ENCODE peak calls at places on chromosomes 6 and 20, in seven cellular contexts. One of them, this sample, is unnamed. For H3K27me3, the result is how much of the 10 kb centered on the place peaks cover.

GRCh38 chr6:135851442-135852271 is at the start of gene PDE7B:
- DNase-seq in ovary: peak
- DNase-seq in AG04450: peak
- DNase-seq in Panc1: no peak
- DNase-seq in psoas muscle: peak
- DNase-seq in mesendoderm: peak
- DNase-seq in mammary epithelial cell: peak
- DNase-seq in this sample: peak

GRCh38 chr20:14446446-14446845 is 109.0 kb upstream of the FLRT3 start:
- DNase-seq in AG04450: no peak
- DNase-seq in ovary: no peak
- DNase-seq in mammary epithelial cell: no peak
- DNase-seq in psoas muscle: no peak
- DNase-seq in mesendoderm: no peak
- DNase-seq in Panc1: no peak
- DNase-seq in this sample: no peak

GRCh38 chr6:128335963-128336362 is 184.4 kb downstream of the PTPRK start:
- DNase-seq in mammary epithelial cell: no peak
- DNase-seq in AG04450: no peak
- DNase-seq in psoas muscle: no peak
- DNase-seq in Panc1: no peak
- DNase-seq in mesendoderm: no peak
- DNase-seq in ovary: no peak
- DNase-seq in this sample: no peak

GRCh38 chr6:138546733-138547185 is 47.5 kb upstream of the NHSL1 start:
- DNase-seq in ovary: no peak
- DNase-seq in AG04450: no peak
- DNase-seq in psoas muscle: no peak
- DNase-seq in mammary epithelial cell: peak
- DNase-seq in Panc1: no peak
- DNase-seq in mesendoderm: peak
- DNase-seq in this sample: no peak

GRCh38 chr20:49318430-49319203 is 40.8 kb upstream of the ZNFX1 start:
- DNase-seq in AG04450: no peak
- DNase-seq in mesendoderm: peak
- DNase-seq in mammary epithelial cell: no peak
- DNase-seq in Panc1: no peak
- DNase-seq in psoas muscle: no peak
- DNase-seq in ovary: no peak
- DNase-seq in this sample: no peak

GRCh38 chr20:24470782-24471582 is 1.6 kb downstream of the SYNDIG1 start:
- DNase-seq in mammary epithelial cell: peak
- DNase-seq in AG04450: no peak
- DNase-seq in mesendoderm: peak
- DNase-seq in ovary: no peak
- DNase-seq in psoas muscle: no peak
- DNase-seq in Panc1: no peak
- DNase-seq in this sample: no peak

GRCh38 chr6:158654498-158654897 is 4.6 kb downstream of the SYTL3 start:
- DNase-seq in psoas muscle: peak
- DNase-seq in mesendoderm: no peak
- DNase-seq in mammary epithelial cell: peak
- DNase-seq in Panc1: no peak
- DNase-seq in AG04450: no peak
- DNase-seq in ovary: peak
- DNase-seq in this sample: peak

GRCh38 chr6:29016559-29017427 is 11.7 kb upstream of the ZNF311 start:
- DNase-seq in ovary: peak
- DNase-seq in mammary epithelial cell: peak
- DNase-seq in Panc1: peak
- DNase-seq in psoas muscle: peak
- DNase-seq in AG04450: peak
- DNase-seq in mesendoderm: peak
- DNase-seq in this sample: peak

DNA sequence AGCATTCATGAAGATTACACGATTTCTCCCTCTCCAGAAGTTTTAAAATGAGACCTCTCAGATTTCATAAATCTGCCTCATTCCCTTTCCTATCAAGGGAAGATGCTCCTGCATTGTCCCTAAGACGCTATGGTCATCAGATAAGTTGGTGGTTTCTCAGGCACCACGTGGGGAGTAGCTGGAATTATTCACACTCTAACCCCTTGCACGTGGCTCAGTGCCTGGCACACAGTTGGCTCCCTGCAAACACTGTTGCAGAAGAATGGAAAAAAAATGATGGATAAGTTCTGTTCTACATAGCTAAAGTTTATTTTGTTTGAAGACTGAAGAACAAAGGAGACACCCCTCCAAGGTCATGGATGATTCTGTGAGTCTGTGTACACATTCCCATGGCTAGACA is 610.2 kb downstream of the UTRN start:
- DNase-seq in ovary: no peak
- DNase-seq in mammary epithelial cell: no peak
- DNase-seq in AG04450: no peak
- DNase-seq in mesendoderm: no peak
- DNase-seq in Panc1: no peak
- DNase-seq in psoas muscle: no peak
- DNase-seq in this sample: no peak
- H3K27ac ChIP-seq in ovary: no peak
- H3K27ac ChIP-seq in mammary epithelial cell: no peak
- H3K27ac ChIP-seq in AG04450: no peak
- H3K27ac ChIP-seq in mesendoderm: no peak
- H3K27ac ChIP-seq in Panc1: no peak
- H3K27ac ChIP-seq in psoas muscle: no peak
- H3K27ac ChIP-seq in this sample: no peak

GRCh38 chr6:143451531-143451930 is 926 bp downstream of the PEX3 start:
- DNase-seq in ovary: no peak
- DNase-seq in AG04450: no peak
- DNase-seq in psoas muscle: no peak
- DNase-seq in Panc1: no peak
- DNase-seq in mammary epithelial cell: peak
- DNase-seq in mesendoderm: peak
- DNase-seq in this sample: no peak

GRCh38 chr6:143449731-143450452 is 603 bp downstream of the ADAT2 start:
- DNase-seq in ovary: no peak
- DNase-seq in mammary epithelial cell: no peak
- DNase-seq in mesendoderm: peak
- DNase-seq in AG04450: no peak
- DNase-seq in psoas muscle: no peak
- DNase-seq in Panc1: no peak
- DNase-seq in this sample: no peak

GRCh38 chr6:143450453-143451362 is at the start of the genes ADAT2 and PEX3:
- DNase-seq in Panc1: peak
- DNase-seq in mesendoderm: peak
- DNase-seq in mammary epithelial cell: peak
- DNase-seq in psoas muscle: peak
- DNase-seq in AG04450: peak
- DNase-seq in ovary: peak
- DNase-seq in this sample: peak

GRCh38 chr6:143443096-143443495 is 7.4 kb downstream of the ADAT2 start:
- DNase-seq in ovary: no peak
- DNase-seq in mammary epithelial cell: no peak
- DNase-seq in mesendoderm: no peak
- DNase-seq in Panc1: no peak
- DNase-seq in psoas muscle: no peak
- DNase-seq in AG04450: no peak
- DNase-seq in this sample: peak

DNA sequence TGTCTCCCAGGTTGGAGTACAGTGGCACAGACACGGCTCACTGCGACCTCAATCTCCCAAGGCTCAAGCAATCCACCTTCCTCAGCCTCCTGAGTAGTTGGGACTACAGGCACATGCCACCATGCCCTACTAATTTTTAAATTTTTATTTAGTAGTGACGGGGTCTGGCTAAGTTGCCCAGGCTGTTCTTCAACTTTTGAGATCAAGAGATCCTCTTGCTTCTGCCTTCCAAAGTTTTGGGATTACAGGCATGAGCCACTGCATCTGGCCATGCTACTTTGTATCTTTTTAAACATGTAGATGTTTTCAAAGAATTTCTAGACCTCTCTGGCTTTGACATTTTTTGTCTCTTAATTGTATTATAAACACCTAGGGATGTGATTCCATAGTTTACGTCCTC is 1.4 kb downstream of the ADAT2 start:
- DNase-seq in mesendoderm: no peak
- DNase-seq in psoas muscle: no peak
- DNase-seq in ovary: no peak
- DNase-seq in Panc1: no peak
- DNase-seq in mammary epithelial cell: no peak
- DNase-seq in AG04450: no peak
- DNase-seq in this sample: no peak
- H3K4me3 ChIP-seq in mesendoderm: no peak
- H3K4me3 ChIP-seq in psoas muscle: peak
- H3K4me3 ChIP-seq in ovary: no peak
- H3K4me3 ChIP-seq in Panc1: peak
- H3K4me3 ChIP-seq in mammary epithelial cell: peak
- H3K4me3 ChIP-seq in AG04450: peak
- H3K4me3 ChIP-seq in this sample: no peak

DNA sequence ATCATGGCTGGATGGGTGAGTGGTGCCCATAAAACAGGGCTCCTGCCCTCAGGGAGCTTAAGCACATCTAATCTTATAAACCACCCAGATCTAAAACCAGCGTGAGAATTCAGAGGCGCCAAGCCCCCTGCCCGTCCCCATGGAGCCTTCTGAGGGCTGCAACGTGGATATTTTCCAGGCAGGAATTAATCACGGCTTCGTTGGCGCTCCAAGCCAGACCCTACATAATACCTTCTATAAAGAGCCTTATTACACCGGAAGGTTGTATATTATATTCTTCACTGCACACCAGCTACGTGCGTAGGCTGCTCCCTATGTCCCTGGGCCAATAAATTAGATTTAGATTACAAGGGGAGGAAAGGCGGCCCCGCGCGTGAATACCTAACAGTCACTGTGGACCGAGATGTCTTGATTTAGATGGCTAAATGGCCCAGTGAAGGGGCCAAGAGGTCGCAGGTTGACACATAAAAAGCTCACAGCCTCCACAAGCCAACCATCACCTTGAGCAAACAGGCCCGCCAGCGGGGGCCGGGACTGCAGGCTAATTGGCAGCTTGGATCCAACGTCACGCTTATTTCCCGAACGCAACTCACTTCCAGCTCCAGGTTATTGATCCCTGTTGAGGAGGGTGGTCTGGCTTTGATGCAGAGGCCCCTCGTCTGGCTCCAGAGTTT is 64.8 kb upstream of the APCDD1L start:
- DNase-seq in Panc1: no peak
- DNase-seq in psoas muscle: no peak
- DNase-seq in mammary epithelial cell: no peak
- DNase-seq in ovary: no peak
- DNase-seq in mesendoderm: no peak
- DNase-seq in AG04450: no peak
- DNase-seq in this sample: no peak
- H3K27me3 ChIP-seq in Panc1: under half
- H3K27me3 ChIP-seq in psoas muscle: under half
- H3K27me3 ChIP-seq in mammary epithelial cell: under half
- H3K27me3 ChIP-seq in ovary: under half
- H3K27me3 ChIP-seq in mesendoderm: under half
- H3K27me3 ChIP-seq in AG04450: under half
- H3K27me3 ChIP-seq in this sample: under half

GRCh38 chr6:12279322-12280098 is 10.7 kb upstream of the EDN1 start:
- DNase-seq in AG04450: no peak
- DNase-seq in mesendoderm: no peak
- DNase-seq in psoas muscle: no peak
- DNase-seq in Panc1: no peak
- DNase-seq in mammary epithelial cell: no peak
- DNase-seq in ovary: no peak
- DNase-seq in this sample: no peak
- H3K27ac ChIP-seq in AG04450: no peak
- H3K27ac ChIP-seq in mesendoderm: no peak
- H3K27ac ChIP-seq in psoas muscle: no peak
- H3K27ac ChIP-seq in Panc1: peak
- H3K27ac ChIP-seq in mammary epithelial cell: no peak
- H3K27ac ChIP-seq in ovary: no peak
- H3K27ac ChIP-seq in this sample: no peak

GRCh38 chr6:150068786-150069648 is at the start of gene ULBP3:
- DNase-seq in mammary epithelial cell: peak
- DNase-seq in psoas muscle: peak
- DNase-seq in ovary: peak
- DNase-seq in mesendoderm: peak
- DNase-seq in Panc1: no peak
- DNase-seq in AG04450: peak
- DNase-seq in this sample: peak

GRCh38 chr6:150072201-150072600 is 3.3 kb upstream of the ULBP3 start:
- DNase-seq in mesendoderm: peak
- DNase-seq in psoas muscle: peak
- DNase-seq in ovary: no peak
- DNase-seq in mammary epithelial cell: peak
- DNase-seq in AG04450: no peak
- DNase-seq in Panc1: no peak
- DNase-seq in this sample: no peak

GRCh38 chr6:150068173-150068785 is 642 bp downstream of the ULBP3 start:
- DNase-seq in mammary epithelial cell: no peak
- DNase-seq in mesendoderm: no peak
- DNase-seq in ovary: no peak
- DNase-seq in AG04450: no peak
- DNase-seq in Panc1: no peak
- DNase-seq in psoas muscle: no peak
- DNase-seq in this sample: no peak

GRCh38 chr6:150070236-150070860 is 1.4 kb upstream of the ULBP3 start:
- DNase-seq in AG04450: no peak
- DNase-seq in mammary epithelial cell: peak
- DNase-seq in Panc1: no peak
- DNase-seq in ovary: no peak
- DNase-seq in psoas muscle: no peak
- DNase-seq in mesendoderm: no peak
- DNase-seq in this sample: no peak

GRCh38 chr6:150069707-150070106 is 786 bp upstream of the ULBP3 start:
- DNase-seq in Panc1: no peak
- DNase-seq in mesendoderm: no peak
- DNase-seq in psoas muscle: no peak
- DNase-seq in ovary: no peak
- DNase-seq in AG04450: no peak
- DNase-seq in mammary epithelial cell: no peak
- DNase-seq in this sample: no peak
- H3K4me3 ChIP-seq in Panc1: peak
- H3K4me3 ChIP-seq in mesendoderm: no peak
- H3K4me3 ChIP-seq in psoas muscle: peak
- H3K4me3 ChIP-seq in ovary: no peak
- H3K4me3 ChIP-seq in AG04450: no peak
- H3K4me3 ChIP-seq in mammary epithelial cell: no peak
- H3K4me3 ChIP-seq in this sample: peak

GRCh38 chr6:99066041-99066440 is 118.3 kb upstream of the FBXL4 start:
- DNase-seq in Panc1: no peak
- DNase-seq in mesendoderm: no peak
- DNase-seq in psoas muscle: no peak
- DNase-seq in ovary: no peak
- DNase-seq in mammary epithelial cell: no peak
- DNase-seq in AG04450: no peak
- DNase-seq in this sample: no peak
- H3K27me3 ChIP-seq in Panc1: under half
- H3K27me3 ChIP-seq in mesendoderm: under half
- H3K27me3 ChIP-seq in psoas muscle: under half
- H3K27me3 ChIP-seq in ovary: under half
- H3K27me3 ChIP-seq in mammary epithelial cell: under half
- H3K27me3 ChIP-seq in AG04450: under half
- H3K27me3 ChIP-seq in this sample: under half

GRCh38 chr20:45218636-45219035 is 2.5 kb upstream of the SEMG2 start:
- DNase-seq in Panc1: no peak
- DNase-seq in psoas muscle: no peak
- DNase-seq in ovary: no peak
- DNase-seq in AG04450: no peak
- DNase-seq in mammary epithelial cell: no peak
- DNase-seq in mesendoderm: no peak
- DNase-seq in this sample: no peak
- H3K27ac ChIP-seq in Panc1: no peak
- H3K27ac ChIP-seq in psoas muscle: no peak
- H3K27ac ChIP-seq in ovary: no peak
- H3K27ac ChIP-seq in AG04450: no peak
- H3K27ac ChIP-seq in mammary epithelial cell: no peak
- H3K27ac ChIP-seq in mesendoderm: no peak
- H3K27ac ChIP-seq in this sample: no peak